ENCODE peak calls at places on chromosomes 6 and 20, in six cellular contexts. B, F, N, X, M and Y are unnamed samples.

GRCh38 chr6:100209323-100210137 is 215.5 kb upstream of the MCHR2 start:
- DNase-seq in B (peak), F (no peak), N (no peak), X (no peak), M (no peak), Y (no peak)

GRCh38 chr6:35258858-35259193 is 709 bp upstream of the ZNF76 start:
- DNase-seq in B (peak), F (peak), N (no peak), X (no peak), M (no peak), Y (no peak)

GRCh38 chr6:36660771-36661471 is 17.6 kb upstream of the CDKN1A start:
- DNase-seq in B (peak), F (no peak), N (no peak), X (no peak), M (no peak), Y (no peak)

GRCh38 chr6:25041676-25042598 is 106.2 kb upstream of the RIPOR2 start:
- DNase-seq in B (no peak), F (peak), N (no peak), X (no peak), M (no peak), Y (no peak)

GRCh38 chr20:18989736-18990474 is 176.3 kb downstream of the SCP2D1 start:
- DNase-seq in B (no peak), F (no peak), N (no peak), X (no peak), M (no peak), Y (no peak)

GRCh38 chr6:34731393-34732060 is 25.8 kb upstream of the SNRPC start:
- DNase-seq in B (no peak), F (no peak), N (no peak), X (no peak), M (no peak), Y (no peak)

GRCh38 chr6:116564921-116565872 is 6.1 kb upstream of the RWDD1 start:
- DNase-seq in B (peak), F (no peak), N (peak), X (no peak), M (peak), Y (peak)

GRCh38 chr6:118377711-118378414 is 170.2 kb upstream of the PLN start:
- DNase-seq in B (no peak), F (no peak), N (no peak), X (no peak), M (no peak), Y (no peak)

GRCh38 chr6:108968325-108968724 is 120.1 kb downstream of the ARMC2 start:
- DNase-seq in B (no peak), F (no peak), N (no peak), X (no peak), M (no peak), Y (no peak)

GRCh38 chr6:70166088-70166958 is 136.6 kb downstream of the COL9A1 start:
- DNase-seq in B (peak), F (peak), N (peak), X (peak), M (peak), Y (peak)

GRCh38 chr20:37441023-37441422 is 80.0 kb upstream of the NNAT start:
- DNase-seq in B (no peak), F (no peak), N (no peak), X (no peak), M (no peak), Y (no peak)

GRCh38 chr6:125942677-125943527 is 13.7 kb upstream of the HINT3 start:
- DNase-seq in B (peak), F (no peak), N (peak), X (no peak), M (no peak), Y (no peak)

GRCh38 chr6:43842231-43842794 is 72.3 kb downstream of the VEGFA start:
- DNase-seq in B (peak), F (no peak), N (no peak), X (no peak), M (no peak), Y (no peak)

GRCh38 chr6:136822051-136822378 is 377 bp upstream of the PEX7 start:
- DNase-seq in B (peak), F (no peak), N (no peak), X (no peak), M (no peak), Y (peak)

GRCh38 chr6:16483315-16483875 is 245.0 kb downstream of the GMPR start:
- DNase-seq in B (no peak), F (no peak), N (no peak), X (no peak), M (no peak), Y (no peak)

GRCh38 chr6:118558811-118559217 is 10.7 kb downstream of the PLN start:
- DNase-seq in B (peak), F (no peak), N (no peak), X (no peak), M (no peak), Y (no peak)

GRCh38 chr20:32456869-32457421 is 98.8 kb downstream of the ASXL1 start:
- DNase-seq in B (peak), F (peak), N (no peak), X (peak), M (peak), Y (peak)

GRCh38 chr6:5946181-5946580 is 60.5 kb downstream of the NRN1 start:
- DNase-seq in B (no peak), F (no peak), N (no peak), X (no peak), M (no peak), Y (no peak)

GRCh38 chr6:129672883-129673631 is 36.9 kb downstream of the ARHGAP18 start:
- DNase-seq in B (peak), F (peak), N (peak), X (peak), M (no peak), Y (no peak)

GRCh38 chr6:166655251-166655650 is 28.2 kb upstream of the RPS6KA2 start:
- DNase-seq in B (no peak), F (no peak), N (no peak), X (no peak), M (no peak), Y (no peak)

GRCh38 chr20:51486197-51487005 is 56.1 kb downstream of the NFATC2 start:
- DNase-seq in B (no peak), F (no peak), N (peak), X (no peak), M (no peak), Y (no peak)

GRCh38 chr20:13862245-13862644 is 77.4 kb downstream of the NDUFAF5 start:
- DNase-seq in B (no peak), F (peak), N (no peak), X (no peak), M (no peak), Y (no peak)

GRCh38 chr20:1654994-1655393 is 2.6 kb downstream of the SIRPG start:
- DNase-seq in B (no peak), F (no peak), N (no peak), X (no peak), M (no peak), Y (no peak)

GRCh38 chr6:142647436-142648389 is 297.3 kb downstream of the HIVEP2 start:
- DNase-seq in B (no peak), F (no peak), N (no peak), X (no peak), M (no peak), Y (no peak)

GRCh38 chr6:14274016-14274415 is 156.4 kb downstream of the CD83 start:
- DNase-seq in B (no peak), F (no peak), N (no peak), X (no peak), M (no peak), Y (no peak)

GRCh38 chr6:158707120-158707519 is 57.3 kb downstream of the SYTL3 start:
- DNase-seq in B (peak), F (no peak), N (peak), X (peak), M (no peak), Y (no peak)